ENCODE peak calls at places on chromosomes 5 and 9, in five cellular contexts. C, I, U, H and Y are unnamed samples.

GRCh38 chr5:107170620-107171019 is 500.1 kb downstream of the EFNA5 start:
- DNase-seq in C (no peak), I (no peak), U (no peak), H (no peak), Y (no peak)

GRCh38 chr5:167688731-167689130 is 602.7 kb upstream of the WWC1 start:
- DNase-seq in C (no peak), I (peak), U (no peak), H (no peak), Y (no peak)

GRCh38 chr9:462611-463010 is 247.9 kb downstream of the DOCK8 start:
- DNase-seq in C (no peak), I (no peak), U (no peak), H (no peak), Y (no peak)

GRCh38 chr9:114290561-114290986 is 32.3 kb upstream of the ORM1 start:
- DNase-seq in C (no peak), I (no peak), U (no peak), H (no peak), Y (no peak)

GRCh38 chr5:166907314-166907713 is 1384.1 kb upstream of the WWC1 start:
- DNase-seq in C (no peak), I (peak), U (no peak), H (no peak), Y (no peak)

GRCh38 chr9:107621436-107621835 is 131.9 kb upstream of the KLF4 start:
- DNase-seq in C (no peak), I (no peak), U (peak), H (no peak), Y (no peak)

GRCh38 chr9:133763272-133764183 is 25.4 kb upstream of the SARDH start:
- DNase-seq in C (peak), I (peak), U (no peak), H (peak), Y (no peak)

GRCh38 chr5:87836696-87837095 is 424.0 kb upstream of the CCNH start:
- DNase-seq in C (no peak), I (no peak), U (no peak), H (no peak), Y (no peak)

GRCh38 chr5:9582406-9582805 is 36.5 kb upstream of the SEMA5A start:
- DNase-seq in C (no peak), I (peak), U (no peak), H (no peak), Y (no peak)

GRCh38 chr5:179765400-179765799 is 28.4 kb upstream of the LTC4S start:
- DNase-seq in C (no peak), I (peak), U (no peak), H (no peak), Y (no peak)

GRCh38 chr5:141330299-141331080 is at the start of gene PCDHGA1:
- DNase-seq in C (no peak), I (no peak), U (no peak), H (no peak), Y (no peak)

GRCh38 chr5:79237735-79238560 is 2.0 kb downstream of the JMY start:
- DNase-seq in C (no peak), I (no peak), U (no peak), H (no peak), Y (no peak)

GRCh38 chr9:6417186-6417585 is 4.2 kb downstream of the UHRF2 start:
- DNase-seq in C (no peak), I (peak), U (peak), H (no peak), Y (no peak)

GRCh38 chr9:126128494-126129142 is 198.0 kb upstream of the MVB12B start:
- DNase-seq in C (peak), I (no peak), U (peak), H (peak), Y (no peak)

GRCh38 chr5:122035913-122036312 is 42.1 kb downstream of the LOX start:
- DNase-seq in C (no peak), I (no peak), U (no peak), H (no peak), Y (no peak)

GRCh38 chr5:198941-199820 is 7.9 kb downstream of the LRRC14B start:
- DNase-seq in C (no peak), I (no peak), U (no peak), H (no peak), Y (no peak)

GRCh38 chr9:87337335-87338074 is 160.2 kb upstream of the DAPK1 start:
- DNase-seq in C (peak), I (peak), U (peak), H (no peak), Y (peak)

GRCh38 chr5:111551569-111552275 is 39.4 kb upstream of the STARD4 start:
- DNase-seq in C (no peak), I (peak), U (no peak), H (no peak), Y (no peak)

GRCh38 chr5:141003791-141004601 is 37.7 kb downstream of the PCDHAC2 start:
- DNase-seq in C (peak), I (peak), U (no peak), H (peak), Y (no peak)

GRCh38 chr5:57745029-57745428 is 262.4 kb upstream of the ACTBL2 start:
- DNase-seq in C (no peak), I (no peak), U (no peak), H (no peak), Y (no peak)

GRCh38 chr5:179338123-179338676 is 7.1 kb downstream of the ADAMTS2 start:
- DNase-seq in C (no peak), I (no peak), U (no peak), H (no peak), Y (no peak)

GRCh38 chr5:124746916-124747769 is 704 bp upstream of the ZNF608 start:
- DNase-seq in C (peak), I (peak), U (peak), H (peak), Y (peak)

GRCh38 chr5:151612689-151613427 is 21.7 kb upstream of the FAT2 start:
- DNase-seq in C (no peak), I (no peak), U (peak), H (no peak), Y (no peak)

GRCh38 chr5:54738118-54738972 is 220.8 kb downstream of the SNX18 start:
- DNase-seq in C (no peak), I (peak), U (no peak), H (no peak), Y (no peak)

GRCh38 chr9:116232425-116233159 is 79.0 kb downstream of the PAPPA start:
- DNase-seq in C (no peak), I (peak), U (no peak), H (no peak), Y (no peak)

GRCh38 chr5:127014573-127014972 is 15.8 kb downstream of the MARCHF3 start:
- DNase-seq in C (no peak), I (no peak), U (no peak), H (no peak), Y (no peak)

GRCh38 chr9:122383992-122384461 is 13.2 kb downstream of the PTGS1 start:
- DNase-seq in C (no peak), I (no peak), U (no peak), H (no peak), Y (no peak)

GRCh38 chr9:107693620-107694326 is 204.2 kb upstream of the KLF4 start:
- DNase-seq in C (no peak), I (peak), U (no peak), H (no peak), Y (no peak)

GRCh38 chr5:159539678-159540077 is 209.4 kb upstream of the IL12B start:
- DNase-seq in C (no peak), I (no peak), U (no peak), H (no peak), Y (no peak)

GRCh38 chr5:54470677-54471076 is 15.2 kb downstream of the HSPB3 start:
- DNase-seq in C (no peak), I (no peak), U (no peak), H (no peak), Y (no peak)

GRCh38 chr9:129319076-129319937 is 141.2 kb upstream of the IER5L start:
- DNase-seq in C (peak), I (no peak), U (no peak), H (no peak), Y (no peak)
- H3K9ac ChIP-seq in C (no peak), I (peak), U (no peak), H (no peak), Y (no peak)

GRCh38 chr5:43547532-43547931 is 9.3 kb downstream of the PAIP1 start:
- DNase-seq in C (no peak), I (no peak), U (no peak), H (no peak), Y (no peak)

GRCh38 chr5:43543434-43543833 is 13.4 kb downstream of the PAIP1 start:
- DNase-seq in C (no peak), I (no peak), U (no peak), H (no peak), Y (no peak)

GRCh38 chr5:43553381-43553780 is 3.5 kb downstream of the PAIP1 start:
- DNase-seq in C (no peak), I (peak), U (no peak), H (no peak), Y (no peak)

GRCh38 chr5:43548358-43548757 is 8.5 kb downstream of the PAIP1 start:
- DNase-seq in C (no peak), I (no peak), U (no peak), H (no peak), Y (no peak)
- H2BK12ac ChIP-seq in C (no peak), I (no peak), U (no peak), H (no peak), Y (no peak)

DNA sequence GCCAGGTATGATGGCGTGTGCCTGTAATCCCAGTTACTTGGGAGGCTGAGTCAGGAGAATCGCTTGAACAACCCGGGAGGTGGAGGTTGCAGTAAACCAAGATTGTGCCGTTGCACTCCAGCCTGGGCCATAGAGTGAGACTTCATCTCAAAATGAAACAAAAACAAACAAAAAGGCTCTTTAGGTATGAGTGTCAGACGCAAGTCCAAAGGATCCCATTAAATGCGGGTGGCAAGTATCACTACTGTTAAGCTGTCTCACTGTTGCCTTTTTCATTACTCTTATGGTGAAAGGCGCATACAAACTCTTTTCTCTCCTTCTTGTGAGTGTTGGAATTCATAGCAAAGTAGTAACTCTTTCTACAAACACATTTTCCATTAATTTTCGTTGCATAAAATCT is 688.5 kb upstream of the CHD1 start:
- DNase-seq in C (no peak), I (no peak), U (peak), H (no peak), Y (no peak)
- H3K27ac ChIP-seq in C (no peak), I (no peak), U (no peak), H (no peak), Y (no peak)

DNA sequence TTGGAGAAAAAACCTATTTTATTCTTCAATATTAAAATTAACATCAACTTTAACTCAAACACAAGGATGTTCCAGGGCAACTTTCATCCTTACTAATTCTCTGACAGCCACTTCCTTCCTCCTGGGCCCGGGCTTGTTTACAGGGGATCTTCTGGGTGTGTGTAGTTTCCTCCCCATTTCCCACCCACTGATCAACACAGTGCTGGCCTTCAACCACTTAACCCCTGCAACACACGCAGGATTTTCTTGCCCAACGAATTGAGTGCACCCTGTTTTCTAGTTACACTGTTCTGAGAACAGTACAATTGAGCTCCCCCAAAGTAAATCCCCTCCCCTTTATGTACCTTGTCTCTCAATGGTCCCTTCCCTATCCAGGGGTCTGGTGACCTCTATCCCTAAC is 83.1 kb upstream of the RANBP3L start:
- DNase-seq in C (no peak), I (no peak), U (no peak), H (no peak), Y (no peak)
- H3K9ac ChIP-seq in C (no peak), I (no peak), U (no peak), H (no peak), Y (no peak)

GRCh38 chr9:72980183-72980582 is 27.3 kb upstream of the ALDH1A1 start:
- DNase-seq in C (no peak), I (no peak), U (no peak), H (no peak), Y (no peak)

GRCh38 chr9:72982161-72982799 is 29.4 kb upstream of the ALDH1A1 start:
- DNase-seq in C (no peak), I (no peak), U (peak), H (no peak), Y (no peak)

GRCh38 chr9:72980600-72981265 is 27.9 kb upstream of the ALDH1A1 start:
- DNase-seq in C (no peak), I (no peak), U (peak), H (no peak), Y (no peak)

GRCh38 chr9:72983056-72983455 is 30.2 kb upstream of the ALDH1A1 start:
- DNase-seq in C (no peak), I (no peak), U (no peak), H (no peak), Y (no peak)

DNA sequence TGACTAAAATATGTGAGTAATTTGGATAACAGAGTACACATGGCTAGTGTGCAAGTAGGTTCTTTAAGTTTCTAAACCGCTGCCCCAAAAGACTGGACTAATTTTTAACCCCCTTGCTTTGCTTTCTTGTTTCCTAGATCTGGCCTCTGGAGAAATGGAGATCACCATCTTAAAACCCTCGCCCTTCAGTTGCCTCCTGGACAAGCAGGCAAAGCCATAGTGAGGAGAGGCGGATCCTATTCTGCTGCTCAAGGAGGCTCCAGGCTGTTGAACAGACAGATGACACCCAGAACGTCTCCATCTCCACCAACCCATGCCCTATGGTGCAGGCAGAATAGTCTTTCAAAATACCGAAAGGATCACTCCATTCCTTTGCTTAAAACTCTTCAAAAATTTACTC is 28.6 kb upstream of the ALDH1A1 start:
- DNase-seq in C (no peak), I (no peak), U (peak), H (no peak), Y (no peak)
- H2BK12ac ChIP-seq in C (no peak), I (no peak), U (peak), H (no peak), Y (no peak)

GRCh38 chr9:137943655-137944054 is 66.1 kb downstream of the CACNA1B start:
- DNase-seq in C (no peak), I (no peak), U (no peak), H (no peak), Y (no peak)
- H3K27ac ChIP-seq in C (no peak), I (no peak), U (no peak), H (no peak), Y (no peak)

GRCh38 chr5:137902389-137903133 is 13.3 kb downstream of the PKD2L2 start:
- DNase-seq in C (no peak), I (no peak), U (no peak), H (no peak), Y (no peak)
- H3K9ac ChIP-seq in C (no peak), I (no peak), U (no peak), H (no peak), Y (no peak)

DNA sequence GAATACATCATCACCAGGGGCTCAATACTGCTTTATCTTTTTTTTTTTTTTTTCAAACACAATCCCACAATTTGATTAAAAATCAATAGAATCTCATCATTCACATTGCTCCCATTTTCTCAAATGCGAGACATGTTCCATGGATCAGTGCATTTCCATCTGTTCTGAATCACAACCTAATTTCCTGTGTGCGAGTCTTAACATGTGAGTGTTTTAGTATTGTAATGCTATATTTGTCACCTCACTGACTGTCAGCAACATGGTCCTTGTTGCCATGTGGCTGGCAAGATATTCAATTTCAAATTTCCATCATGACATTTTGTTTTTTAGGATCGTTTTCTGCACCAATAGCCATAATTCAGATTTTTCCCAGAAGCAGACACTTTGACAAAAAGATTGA is 233.3 kb upstream of the PRDM9 start:
- DNase-seq in C (no peak), I (no peak), U (no peak), H (no peak), Y (no peak)
- H2BK12ac ChIP-seq in C (no peak), I (no peak), U (no peak), H (no peak), Y (no peak)